ENCODE peak calls at places on chromosome 14, in eight cellular contexts. One of them, this sample, is unnamed.

GRCh38 chr14:101476931-101477553 is 84.3 kb upstream of the DIO3 start:
- DNase-seq in left cardiac atrium: no peak
- DNase-seq in fibroblast of lung: no peak
- DNase-seq in AG04450: no peak
- DNase-seq in GM06990: no peak
- DNase-seq in CD4-positive, alpha-beta memory T cell: no peak
- DNase-seq in PC-3: peak; percentile 97
- DNase-seq in left kidney: peak; percentile 92
- DNase-seq in this sample: no peak

GRCh38 chr14:36967892-36968555 is 204.4 kb downstream of the SLC25A21 start:
- DNase-seq in left cardiac atrium: no peak
- DNase-seq in CD4-positive, alpha-beta memory T cell: no peak
- DNase-seq in AG04450: no peak
- DNase-seq in left kidney: peak; percentile 38
- DNase-seq in fibroblast of lung: no peak
- DNase-seq in GM06990: no peak
- DNase-seq in PC-3: peak; percentile 45
- DNase-seq in this sample: no peak

GRCh38 chr14:54637829-54638446 is 71.0 kb downstream of the SAMD4A start:
- DNase-seq in GM06990: no peak
- DNase-seq in left kidney: peak; percentile 62
- DNase-seq in fibroblast of lung: peak; percentile 86
- DNase-seq in CD4-positive, alpha-beta memory T cell: no peak
- DNase-seq in AG04450: no peak
- DNase-seq in PC-3: peak; percentile 97
- DNase-seq in left cardiac atrium: no peak
- DNase-seq in this sample: no peak

GRCh38 chr14:72603639-72604038 is 290.3 kb downstream of the DPF3 start:
- DNase-seq in left cardiac atrium: no peak
- DNase-seq in fibroblast of lung: peak; percentile 84
- DNase-seq in CD4-positive, alpha-beta memory T cell: no peak
- DNase-seq in GM06990: no peak
- DNase-seq in PC-3: no peak
- DNase-seq in AG04450: no peak
- DNase-seq in left kidney: no peak
- DNase-seq in this sample: no peak

GRCh38 chr14:69695664-69696527 is 71.0 kb upstream of the SRSF5 start:
- DNase-seq in CD4-positive, alpha-beta memory T cell: no peak
- DNase-seq in left cardiac atrium: no peak
- DNase-seq in left kidney: peak; percentile 60
- DNase-seq in AG04450: no peak
- DNase-seq in fibroblast of lung: peak; percentile 65
- DNase-seq in GM06990: no peak
- DNase-seq in PC-3: no peak
- DNase-seq in this sample: no peak

GRCh38 chr14:61218765-61219164 is 62.4 kb downstream of the TMEM30B start:
- DNase-seq in left cardiac atrium: peak; percentile 26
- DNase-seq in CD4-positive, alpha-beta memory T cell: no peak
- DNase-seq in PC-3: no peak
- DNase-seq in AG04450: no peak
- DNase-seq in left kidney: peak; percentile 67
- DNase-seq in GM06990: no peak
- DNase-seq in fibroblast of lung: no peak
- DNase-seq in this sample: no peak

GRCh38 chr14:87566986-87567385 is 426.0 kb downstream of the GALC start:
- DNase-seq in left cardiac atrium: no peak
- DNase-seq in AG04450: no peak
- DNase-seq in PC-3: no peak
- DNase-seq in CD4-positive, alpha-beta memory T cell: no peak
- DNase-seq in fibroblast of lung: peak; percentile 64
- DNase-seq in left kidney: peak; percentile 31
- DNase-seq in GM06990: no peak
- DNase-seq in this sample: no peak

GRCh38 chr14:22483863-22484593 is 105.0 kb downstream of the DAD1 start:
- DNase-seq in PC-3: no peak
- DNase-seq in left kidney: no peak
- DNase-seq in CD4-positive, alpha-beta memory T cell: no peak
- DNase-seq in GM06990: no peak
- DNase-seq in left cardiac atrium: no peak
- DNase-seq in AG04450: no peak
- DNase-seq in fibroblast of lung: no peak
- DNase-seq in this sample: no peak

GRCh38 chr14:84162658-84163057 is 1367.3 kb upstream of the FLRT2 start:
- DNase-seq in GM06990: no peak
- DNase-seq in PC-3: no peak
- DNase-seq in AG04450: no peak
- DNase-seq in left cardiac atrium: no peak
- DNase-seq in fibroblast of lung: no peak
- DNase-seq in CD4-positive, alpha-beta memory T cell: no peak
- DNase-seq in left kidney: no peak
- DNase-seq in this sample: no peak

GRCh38 chr14:77142289-77142814 is 761 bp upstream of the ZDHHC22 start:
- DNase-seq in left kidney: no peak
- DNase-seq in CD4-positive, alpha-beta memory T cell: no peak
- DNase-seq in fibroblast of lung: no peak
- DNase-seq in PC-3: no peak
- DNase-seq in GM06990: no peak
- DNase-seq in AG04450: no peak
- DNase-seq in left cardiac atrium: no peak
- DNase-seq in this sample: no peak